ENCODE peak calls at places on chromosome 16, in seven cellular contexts. C, D, Z, Q, V, M and A are unnamed samples.

GRCh38 chr16:30063893-30064745 is 1.4 kb upstream of the ALDOA start:
- DNase-seq in Z (peak), C (no peak), V (no peak), M (no peak), Q (peak), D (peak), A (peak)

GRCh38 chr16:84414789-84415326 is 46.5 kb downstream of the ATP2C2 start:
- DNase-seq in V (no peak), M (no peak), Q (no peak), D (no peak), C (no peak), Z (no peak), A (no peak)

GRCh38 chr16:88338111-88338510 is 44.6 kb upstream of the ZNF469 start:
- DNase-seq in C (no peak), M (no peak), V (no peak), Z (no peak), D (no peak), Q (no peak), A (no peak)

GRCh38 chr16:57773680-57774295 is 28.5 kb downstream of the KIFC3 start:
- DNase-seq in Z (no peak), M (no peak), Q (peak), V (no peak), D (no peak), C (no peak), A (no peak)

GRCh38 chr16:30567160-30567990 is 4.1 kb downstream of the ZNF688 start:
- DNase-seq in C (no peak), M (no peak), Z (no peak), V (no peak), D (no peak), Q (peak), A (no peak)

GRCh38 chr16:61897657-61898056 is 138.6 kb downstream of the CDH8 start:
- DNase-seq in Z (no peak), M (no peak), Q (no peak), D (no peak), V (no peak), C (no peak), A (no peak)

GRCh38 chr16:20944861-20945390 is 44.4 kb downstream of the LYRM1 start:
- DNase-seq in M (no peak), V (no peak), C (no peak), Q (peak), D (no peak), Z (no peak), A (peak)

GRCh38 chr16:20137194-20137593 is 63.5 kb upstream of the GPR139 start:
- DNase-seq in C (no peak), D (no peak), Q (no peak), V (no peak), Z (no peak), M (no peak), A (no peak)

GRCh38 chr16:69718365-69718764 is 8.0 kb downstream of the NQO1 start:
- DNase-seq in C (no peak), M (no peak), D (no peak), Q (no peak), V (no peak), Z (no peak), A (no peak)

GRCh38 chr16:4381935-4382794 is 10.5 kb downstream of the VASN start:
- DNase-seq in D (no peak), Q (no peak), C (no peak), M (no peak), V (no peak), Z (no peak), A (no peak)

GRCh38 chr16:9007177-9007794 is 43.6 kb upstream of the USP7 start:
- DNase-seq in Q (peak), D (no peak), Z (no peak), C (peak), V (no peak), M (peak), A (no peak)

GRCh38 chr16:68346892-68347480 is 36.2 kb downstream of the PRMT7 start:
- DNase-seq in Q (no peak), D (no peak), M (no peak), C (no peak), Z (no peak), V (no peak), A (no peak)

GRCh38 chr16:88759245-88759975 is 25.6 kb downstream of the PIEZO1 start:
- DNase-seq in C (no peak), Q (peak), V (no peak), Z (peak), D (no peak), M (no peak), A (no peak)

GRCh38 chr16:57432989-57433388 is 14.2 kb downstream of the CIAPIN1 start:
- DNase-seq in M (no peak), Z (no peak), Q (no peak), C (no peak), V (no peak), D (no peak), A (no peak)

GRCh38 chr16:47018223-47018891 is 44.9 kb upstream of the DNAJA2 start:
- DNase-seq in V (no peak), D (peak), Q (peak), M (no peak), Z (peak), C (no peak), A (peak)

GRCh38 chr16:23145608-23146007 is 3.6 kb downstream of the USP31 start:
- DNase-seq in D (no peak), Z (no peak), V (peak), Q (peak), M (no peak), C (peak), A (no peak)

GRCh38 chr16:3401719-3402397 is 843 bp downstream of the ZNF174 start:
- DNase-seq in Q (peak), Z (no peak), C (peak), V (no peak), D (no peak), M (no peak), A (no peak)

GRCh38 chr16:23080329-23080728 is 68.9 kb downstream of the USP31 start:
- DNase-seq in D (no peak), Z (no peak), Q (no peak), M (no peak), C (no peak), V (no peak), A (no peak)

GRCh38 chr16:48559462-48560211 is 50.3 kb downstream of the N4BP1 start:
- DNase-seq in M (no peak), Z (no peak), Q (peak), D (no peak), C (no peak), V (no peak), A (no peak)

GRCh38 chr16:54116126-54116525 is 170.5 kb downstream of the IRX3 start:
- DNase-seq in D (no peak), Q (no peak), M (no peak), Z (no peak), C (no peak), V (no peak), A (no peak)

GRCh38 chr16:23171234-23171948 is 11.2 kb upstream of the SCNN1G start:
- DNase-seq in Z (no peak), Q (peak), D (no peak), V (no peak), C (peak), M (no peak), A (no peak)

GRCh38 chr16:67013823-67014640 is 14.9 kb upstream of the CBFB start:
- DNase-seq in Z (peak), V (no peak), C (peak), Q (peak), M (no peak), D (no peak), A (no peak)

GRCh38 chr16:30700491-30700890 is 1.5 kb downstream of the SRCAP start:
- DNase-seq in Z (no peak), D (no peak), V (no peak), M (no peak), C (no peak), Q (peak), A (no peak)

GRCh38 chr16:70749681-70750601 is 51.0 kb downstream of the VAC14 start:
- DNase-seq in D (no peak), Q (no peak), C (no peak), Z (no peak), V (no peak), M (no peak), A (no peak)

GRCh38 chr16:15764112-15764511 is 92.7 kb downstream of the MYH11 start:
- DNase-seq in M (no peak), C (no peak), Q (no peak), Z (no peak), D (no peak), V (no peak), A (no peak)

GRCh38 chr16:10265770-10266615 is 83.8 kb upstream of the GRIN2A start:
- DNase-seq in V (no peak), Q (no peak), M (no peak), Z (no peak), C (no peak), D (no peak), A (no peak)

GRCh38 chr16:79769320-79770243 is 169.0 kb upstream of the MAF start:
- DNase-seq in D (no peak), Z (no peak), Q (no peak), V (no peak), M (no peak), C (peak), A (no peak)

GRCh38 chr16:10181196-10182162 is 749 bp downstream of the GRIN2A start:
- DNase-seq in C (peak), M (no peak), Z (peak), V (peak), D (no peak), Q (peak), A (no peak)

GRCh38 chr16:28504707-28505404 is 1.8 kb downstream of the IL27 start:
- DNase-seq in V (no peak), M (no peak), D (no peak), C (no peak), Z (no peak), Q (no peak), A (no peak)

GRCh38 chr16:24853830-24854229 is 8.1 kb downstream of the SLC5A11 start:
- DNase-seq in Q (peak), C (peak), Z (no peak), D (no peak), M (no peak), V (peak), A (no peak)

GRCh38 chr16:20774703-20775362 is 11.0 kb downstream of the ACSM3 start:
- DNase-seq in Z (peak), V (no peak), C (peak), Q (peak), D (peak), M (peak), A (peak)

GRCh38 chr16:75606507-75606906 is 16.6 kb downstream of the ADAT1 start:
- DNase-seq in Z (no peak), C (no peak), Q (no peak), M (no peak), V (no peak), D (no peak), A (no peak)

GRCh38 chr16:53053967-53054669 is 673 bp upstream of the CHD9 start:
- DNase-seq in D (no peak), Q (no peak), C (no peak), M (no peak), V (no peak), Z (peak), A (no peak)

GRCh38 chr16:21166561-21166961 is 8.1 kb downstream of the LDAF1 start:
- DNase-seq in V (peak), D (no peak), M (no peak), Q (peak), C (no peak), Z (no peak), A (no peak)

GRCh38 chr16:82761236-82761635 is 134.5 kb downstream of the CDH13 start:
- DNase-seq in C (peak), D (no peak), V (peak), Z (peak), Q (peak), M (peak), A (no peak)

GRCh38 chr16:82756283-82756599 is 129.5 kb downstream of the CDH13 start:
- DNase-seq in Z (no peak), C (no peak), D (no peak), V (no peak), M (peak), Q (peak), A (no peak)

GRCh38 chr16:82758406-82758805 is 131.6 kb downstream of the CDH13 start:
- DNase-seq in C (no peak), Q (no peak), V (no peak), Z (no peak), D (no peak), M (no peak), A (no peak)

GRCh38 chr16:82761858-82762257 is 135.1 kb downstream of the CDH13 start:
- DNase-seq in Q (peak), D (no peak), C (no peak), V (no peak), Z (no peak), M (peak), A (no peak)

DNA sequence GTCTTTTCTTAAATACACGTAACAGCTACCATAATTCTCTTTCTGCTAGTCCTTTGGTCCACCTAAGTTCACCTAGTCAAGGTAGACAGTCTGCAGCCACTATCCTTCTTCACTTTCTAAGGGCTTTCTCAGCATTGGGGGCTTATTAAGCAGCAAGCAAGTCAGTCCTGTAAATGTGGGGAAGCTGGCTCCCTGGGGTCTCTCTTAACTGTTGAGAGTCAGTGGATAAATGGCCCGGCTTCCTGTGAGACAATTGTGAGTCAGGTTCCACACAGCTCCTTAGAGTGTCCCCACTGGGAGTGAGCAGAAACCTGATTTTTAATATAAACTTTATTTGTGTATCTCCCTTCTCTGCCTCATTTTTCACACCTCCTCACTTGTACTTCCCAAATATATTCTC is 132.1 kb downstream of the CDH13 start:
- DNase-seq in Z (no peak), V (no peak), C (no peak), Q (no peak), D (no peak), M (no peak), A (no peak)
- H3K4me3 ChIP-seq in Z (no peak), V (no peak), C (no peak), Q (no peak), D (no peak), M (no peak), A (no peak)

DNA sequence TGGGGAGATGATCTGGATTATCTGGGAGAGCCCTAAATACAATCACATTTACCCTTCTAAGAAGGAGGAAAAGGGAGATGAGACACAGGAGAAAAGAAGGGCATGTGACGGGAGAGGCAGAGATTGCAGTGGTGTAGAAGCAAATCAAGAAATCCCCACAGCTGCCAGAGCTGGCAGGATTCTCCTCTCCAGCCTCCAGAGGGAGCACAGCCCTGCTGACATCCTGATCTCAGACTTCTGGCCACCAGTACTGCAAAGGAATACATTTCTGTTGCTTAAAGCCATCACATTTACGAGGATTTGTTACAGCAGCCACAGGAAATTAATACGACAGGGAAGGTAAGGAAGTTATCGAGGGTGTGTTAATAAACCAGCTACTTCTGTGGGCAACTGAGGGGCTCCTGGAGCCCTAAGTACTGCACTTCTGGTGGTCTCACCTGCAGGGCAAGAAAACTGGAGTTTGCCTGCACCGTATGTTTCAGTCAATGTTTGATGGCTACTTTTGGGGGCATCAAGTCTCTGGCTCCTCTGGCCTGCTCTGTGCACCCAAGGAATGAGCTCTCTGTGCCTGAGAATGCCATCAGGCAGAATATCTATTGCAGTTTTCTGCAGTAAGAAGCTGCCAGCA is 22.9 kb upstream of the CDH13 start:
- DNase-seq in D (no peak), V (peak), Z (no peak), Q (peak), M (peak), C (peak), A (no peak)
- TF ChIP-seq CTCF in D (peak), V (peak), Z (peak), Q (peak), M (peak), C (peak), A (peak)

GRCh38 chr16:81469710-81470481 is 25.3 kb downstream of the CMIP start:
- DNase-seq in C (no peak), D (peak), M (no peak), Z (no peak), Q (no peak), V (no peak), A (peak)
- H3K4me3 ChIP-seq in C (no peak), D (peak), M (no peak), Z (no peak), Q (no peak), V (no peak), A (peak)

DNA sequence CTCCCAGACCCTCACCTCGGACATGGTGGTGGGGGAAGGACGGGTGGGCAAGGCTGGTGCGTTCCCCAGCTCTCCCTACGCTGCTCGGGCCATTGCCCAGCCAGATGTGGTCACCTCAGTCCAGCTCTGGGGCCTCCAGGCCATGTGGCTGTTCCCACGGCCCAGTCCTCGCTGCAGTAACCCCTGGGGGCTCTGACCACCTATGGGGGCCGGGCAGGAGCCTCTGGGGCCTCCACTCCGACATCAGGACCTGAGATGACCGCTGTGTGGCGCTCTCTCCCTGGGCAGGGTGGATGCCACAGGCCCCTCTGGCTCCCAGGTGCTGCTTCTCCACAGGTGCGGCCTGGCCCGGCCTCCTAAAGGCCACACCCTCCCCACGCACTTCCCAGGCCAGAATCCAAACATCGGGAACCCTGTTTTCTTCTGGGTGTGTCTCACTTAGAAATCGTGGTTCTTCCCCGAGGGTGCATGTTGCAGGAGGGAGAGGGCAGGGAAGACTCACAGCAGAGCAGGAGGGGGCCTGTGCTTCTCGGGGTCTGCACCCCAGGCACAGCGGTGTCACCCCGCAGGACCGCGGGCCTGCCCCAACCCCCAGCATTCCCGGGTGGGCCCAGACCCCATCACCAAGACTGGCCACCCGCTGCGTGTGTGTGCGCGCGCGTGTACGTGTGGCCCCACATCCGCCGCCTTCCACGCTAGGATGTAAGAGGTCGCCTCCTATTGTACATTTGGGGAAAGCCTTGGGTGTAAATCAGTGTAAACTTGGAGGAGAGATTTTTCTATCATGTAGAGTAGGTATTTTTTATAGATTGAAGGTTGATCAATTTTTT is 5.9 kb upstream of the CAPN15 start:
- DNase-seq in V (no peak), Z (no peak), D (no peak), M (no peak), C (no peak), Q (no peak), A (no peak)
- TF ChIP-seq CTCF in V (peak), Z (no peak), D (no peak), M (no peak), C (peak), Q (no peak), A (no peak)

DNA sequence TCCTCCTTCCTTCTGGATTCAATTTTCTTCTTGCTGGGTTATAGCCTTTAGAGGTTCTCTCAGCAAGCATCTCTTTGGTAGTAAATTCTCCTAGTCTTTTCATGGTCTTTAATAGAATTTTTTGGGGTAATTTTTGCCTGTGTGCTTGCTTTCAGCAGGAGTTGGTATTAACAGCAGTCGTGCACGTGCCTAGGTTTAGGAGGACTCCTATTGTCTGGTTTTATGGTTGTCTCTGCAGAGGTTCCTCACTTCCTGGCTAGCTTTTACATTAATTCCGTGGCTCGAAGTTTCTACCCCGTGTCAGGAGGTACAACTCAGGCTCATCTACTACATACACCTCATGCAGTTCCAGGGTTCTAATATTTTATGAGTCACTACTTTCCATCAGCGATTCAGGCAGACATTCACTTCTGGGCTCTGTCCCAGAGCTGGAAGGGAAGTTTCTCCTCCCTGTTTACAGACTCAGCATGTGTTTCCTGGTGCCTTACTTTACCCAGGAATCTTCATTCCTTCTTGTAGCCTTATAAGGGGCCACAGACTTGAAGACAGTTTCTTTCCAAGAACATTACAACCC is 643.6 kb downstream of the HS3ST4 start:
- DNase-seq in D (no peak), Q (no peak), C (no peak), V (no peak), M (no peak), Z (no peak), A (no peak)
- H3K4me3 ChIP-seq in D (no peak), Q (no peak), C (no peak), V (no peak), M (no peak), Z (no peak), A (no peak)

DNA sequence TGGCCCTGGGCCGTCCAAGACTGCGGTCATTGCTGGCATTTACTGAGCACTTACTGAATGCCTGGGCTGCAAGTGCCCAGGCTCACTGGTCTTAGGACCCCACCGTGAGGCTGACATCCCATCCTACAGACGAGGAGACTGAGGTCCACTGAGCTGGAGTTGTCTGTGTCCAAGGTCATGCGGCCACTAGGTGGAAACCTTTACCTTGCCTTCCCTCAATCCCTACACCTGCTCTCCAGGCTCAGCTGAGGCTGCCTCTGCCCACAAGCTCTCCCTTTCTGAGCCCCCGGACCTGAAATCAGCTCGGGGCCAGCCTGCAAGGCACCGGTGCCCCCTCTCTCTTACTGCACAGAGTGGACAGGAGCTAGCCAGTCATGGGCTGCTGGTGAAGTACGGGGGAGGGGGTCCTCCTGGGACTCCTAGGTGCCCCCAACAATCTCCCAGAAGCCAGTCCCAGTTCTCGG is 1.5 kb downstream of the CASKIN1 start:
- DNase-seq in V (no peak), Q (peak), M (no peak), Z (peak), D (peak), C (peak), A (peak)
- TF ChIP-seq CTCF in V (peak), Q (peak), M (peak), Z (peak), D (peak), C (peak), A (peak)